ENCODE peak calls at places on chromosomes 13 and 19, in seven cellular contexts. Y is RWPE1, B is AG04449, X is foreskin fibroblast, M is AG10803, S is left lung, L is fibroblast of the aortic adventitia. D is an unnamed sample.

GRCh38 chr13:59343132-59343531 is 820.6 kb downstream of the DIAPH3 start:
- DNase-seq in S (no peak), L (no peak), Y (no peak), M (no peak), B (no peak), X (no peak), D (no peak)

GRCh38 chr19:6030214-6030507 is 52.2 kb upstream of the RANBP3 start:
- DNase-seq in Y (no peak), B (no peak), M (peak; percentile 67), L (peak; percentile 75), X (peak; percentile 70), S (no peak), D (no peak)

GRCh38 chr13:51637852-51638496 is 53.7 kb downstream of the WDFY2 start:
- DNase-seq in Y (no peak), B (no peak), L (no peak), S (no peak), M (no peak), X (no peak), D (no peak)

GRCh38 chr13:67736646-67737420 is 506.7 kb upstream of the PCDH9 start:
- DNase-seq in L (peak; percentile 13), M (peak; percentile 31), Y (no peak), S (no peak), B (no peak), X (peak; percentile 30), D (peak; percentile 53)

GRCh38 chr19:51696606-51697005 is 3.5 kb downstream of the SPACA6 start:
- DNase-seq in L (no peak), Y (no peak), M (no peak), X (no peak), S (no peak), B (no peak), D (no peak)

GRCh38 chr13:94327318-94327717 is 152.2 kb downstream of the DCT start:
- DNase-seq in S (no peak), L (no peak), X (no peak), M (no peak), B (no peak), Y (no peak), D (peak; percentile 32)

GRCh38 chr19:31943305-31943704 is 402.1 kb upstream of the ZNF507 start:
- DNase-seq in S (no peak), B (no peak), L (no peak), X (no peak), Y (no peak), M (no peak), D (no peak)

GRCh38 chr19:10653732-10654609 is at the start of gene ILF3:
- DNase-seq in S (peak; percentile 98), M (peak; percentile 100), X (peak; percentile 100), L (peak; percentile 100), B (peak; percentile 100), Y (peak; percentile 97), D (peak; percentile 99)

GRCh38 chr19:22784051-22784450 is at the start of gene ZNF99:
- DNase-seq in L (no peak), Y (no peak), X (no peak), M (no peak), B (no peak), S (no peak), D (no peak)

GRCh38 chr13:102286326-102286725 is 115.5 kb downstream of the FGF14 start:
- DNase-seq in X (peak; percentile 92), Y (peak; percentile 86), S (no peak), M (peak; percentile 75), L (peak; percentile 76), B (no peak), D (peak; percentile 94)

GRCh38 chr13:79779061-79779460 is 298.1 kb downstream of the NDFIP2 start:
- DNase-seq in Y (no peak), S (no peak), B (no peak), M (no peak), X (no peak), L (no peak), D (no peak)

GRCh38 chr19:46513461-46514236 is 18.0 kb upstream of the PNMA8B start:
- DNase-seq in Y (peak; percentile 63), S (peak; percentile 91), L (peak; percentile 90), X (peak; percentile 66), M (peak; percentile 73), B (no peak), D (no peak)

GRCh38 chr13:39462456-39462855 is 140.5 kb downstream of the LHFPL6 start:
- DNase-seq in B (no peak), L (peak; percentile 66), M (peak; percentile 61), Y (no peak), X (peak; percentile 16), S (no peak), D (no peak)

GRCh38 chr13:112455476-112456059 is 79.4 kb downstream of the SPACA7 start:
- DNase-seq in M (no peak), Y (no peak), X (no peak), B (no peak), L (no peak), S (peak; percentile 49), D (no peak)

GRCh38 chr13:40221131-40221459 is 445.3 kb downstream of the FOXO1 start:
- DNase-seq in Y (no peak), S (no peak), B (no peak), M (no peak), L (no peak), X (no peak), D (no peak)

GRCh38 chr13:40502236-40502635 is 164.2 kb downstream of the FOXO1 start:
- DNase-seq in M (no peak), L (peak; percentile 73), B (no peak), S (no peak), Y (no peak), X (peak; percentile 8), D (no peak)

GRCh38 chr13:67353891-67354459 is 123.8 kb upstream of the PCDH9 start:
- DNase-seq in S (no peak), X (no peak), B (no peak), L (peak; percentile 21), Y (no peak), M (peak; percentile 0), D (no peak)

GRCh38 chr13:100544866-100545683 is 43.5 kb downstream of the GGACT start:
- DNase-seq in L (no peak), M (no peak), S (peak; percentile 87), Y (no peak), X (no peak), B (no peak), D (no peak)

GRCh38 chr13:20241593-20241992 is 9.5 kb upstream of the GJB6 start:
- DNase-seq in M (no peak), S (no peak), X (no peak), B (no peak), Y (no peak), L (no peak), D (no peak)

GRCh38 chr19:21483589-21484170 is 21.7 kb upstream of the ZNF429 start:
- DNase-seq in X (no peak), M (peak; percentile 10), Y (no peak), B (no peak), L (peak; percentile 1), S (peak; percentile 90), D (no peak)

GRCh38 chr13:95924389-95924994 is 128.7 kb downstream of the UGGT2 start:
- DNase-seq in M (peak; percentile 91), Y (peak; percentile 67), X (peak; percentile 77), B (peak; percentile 83), L (peak; percentile 80), S (no peak), D (peak; percentile 64)

GRCh38 chr13:76647550-76647949 is 238.7 kb downstream of the KCTD12 start:
- DNase-seq in S (no peak), X (peak; percentile 55), Y (no peak), B (no peak), L (no peak), M (peak; percentile 36), D (no peak)

GRCh38 chr13:42283574-42283973 is 11.6 kb downstream of the AKAP11 start:
- DNase-seq in B (no peak), M (no peak), X (no peak), S (no peak), Y (no peak), L (no peak), D (no peak)

GRCh38 chr19:3818479-3818878 is 32.3 kb upstream of the MATK start:
- DNase-seq in L (peak; percentile 14), M (peak; percentile 16), B (no peak), X (no peak), S (no peak), Y (peak; percentile 20), D (peak; percentile 4)

GRCh38 chr19:17718467-17718987 is 753 bp upstream of the MAP1S start:
- DNase-seq in L (no peak), X (no peak), Y (no peak), S (no peak), B (no peak), M (no peak), D (no peak)

DNA sequence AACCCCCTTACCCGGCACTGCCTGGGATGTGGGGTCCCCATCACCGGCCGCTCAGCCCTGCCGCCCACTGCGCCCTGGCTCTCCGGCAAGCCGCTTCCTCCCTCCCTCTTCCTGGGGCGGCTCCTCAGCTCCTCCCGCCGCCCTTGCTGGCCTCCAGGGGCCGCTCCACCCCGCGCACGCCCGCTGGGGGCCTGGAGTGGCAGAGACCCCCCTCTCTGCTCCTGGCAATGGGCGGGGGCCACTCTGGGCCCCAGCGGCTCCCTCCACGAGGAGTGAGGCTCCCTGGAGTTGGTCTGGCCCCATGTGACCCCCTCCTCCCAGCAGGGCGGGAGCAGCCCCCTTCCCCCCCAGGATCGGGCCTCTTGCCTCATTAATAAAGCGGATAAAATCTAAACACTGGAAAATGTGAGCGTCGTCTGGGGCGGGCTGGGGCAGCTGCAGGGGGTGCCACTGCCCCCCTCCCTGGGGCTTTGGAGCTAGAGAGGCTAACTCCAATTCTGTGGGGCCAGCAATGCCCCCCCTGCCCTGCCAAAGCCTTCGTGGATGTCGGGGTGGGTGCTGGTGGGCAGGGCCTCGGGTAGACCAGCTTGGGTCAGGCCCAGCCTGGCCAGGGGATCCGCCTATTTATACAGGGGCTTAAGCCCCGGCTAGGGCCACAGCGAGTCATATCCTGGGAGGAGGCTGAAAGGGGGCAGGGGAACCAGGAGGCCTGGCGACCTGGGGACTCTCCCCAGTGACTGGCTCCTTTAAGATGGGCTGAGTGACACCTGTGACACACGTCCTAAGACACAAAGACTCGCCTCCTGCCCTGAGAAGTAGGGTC is at the start of gene PTGER1:
- DNase-seq in S (peak; percentile 74), Y (no peak), X (no peak), L (peak; percentile 25), B (no peak), M (no peak), D (no peak)
- TF ChIP-seq CTCF in S (peak; percentile 13), Y (peak; percentile 69), X (peak; percentile 46), L (peak; percentile 45), B (peak; percentile 61), M (peak; percentile 41), D (peak; percentile 52)

GRCh38 chr13:32259116-32259515 is 56.0 kb downstream of the ZAR1L start:
- DNase-seq in X (no peak), M (no peak), Y (no peak), B (no peak), L (no peak), S (no peak), D (no peak)
- TF ChIP-seq CTCF in X (no peak), M (no peak), Y (no peak), B (no peak), L (peak; percentile 4), S (no peak), D (no peak)

GRCh38 chr19:57068921-57069697 is 50.7 kb upstream of the USP29 start:
- DNase-seq in M (no peak), X (no peak), L (no peak), S (no peak), B (no peak), Y (no peak), D (no peak)
- TF ChIP-seq CTCF in M (no peak), X (no peak), L (no peak), S (no peak), B (no peak), Y (no peak), D (peak; percentile 7)

GRCh38 chr19:2680808-2681207 is 21.7 kb downstream of the GNG7 start:
- DNase-seq in L (no peak), S (no peak), Y (no peak), X (no peak), M (no peak), B (no peak), D (no peak)
- TF ChIP-seq CTCF in L (no peak), S (no peak), Y (no peak), X (no peak), M (no peak), B (no peak), D (no peak)

GRCh38 chr19:54172764-54173699 is at the start of gene TMC4:
- DNase-seq in M (peak; percentile 24), B (no peak), X (no peak), S (peak; percentile 87), Y (peak; percentile 69), L (peak; percentile 42), D (no peak)
- TF ChIP-seq CTCF in M (no peak), B (no peak), X (no peak), S (peak; percentile 26), Y (no peak), L (no peak), D (peak; percentile 1)

D was measured in kidney epithelial cell.